ENCODE peak calls at places on chromosomes 11 and 22, in eight cellular contexts. X, V, D, C, Q, G, K and Z are unnamed samples.

GRCh38 chr22:40741116-40741515 is 61.8 kb downstream of the MCHR1 start:
- DNase-seq in X (no peak), V (no peak), D (no peak), C (no peak), Q (no peak), G (no peak), K (no peak), Z (no peak)

GRCh38 chr22:28882545-28882877 is 861 bp upstream of the ZNRF3 start:
- DNase-seq in X (no peak), V (no peak), D (no peak), C (no peak), Q (no peak), G (no peak), K (no peak), Z (no peak)

GRCh38 chr22:44493206-44493605 is 4.8 kb downstream of the RTL6 start:
- DNase-seq in X (no peak), V (no peak), D (no peak), C (no peak), Q (peak), G (no peak), K (no peak), Z (no peak)

GRCh38 chr11:128802358-128802981 is 64.6 kb downstream of the KCNJ1 start:
- DNase-seq in X (no peak), V (peak), D (peak), C (no peak), Q (peak), G (no peak), K (no peak), Z (no peak)

GRCh38 chr11:70397336-70397982 is 870 bp upstream of the CTTN start:
- DNase-seq in X (no peak), V (no peak), D (peak), C (no peak), Q (peak), G (no peak), K (peak), Z (peak)

GRCh38 chr11:104003491-104003890 is 32.9 kb upstream of the DDI1 start:
- DNase-seq in X (no peak), V (no peak), D (no peak), C (no peak), Q (no peak), G (no peak), K (no peak), Z (no peak)

GRCh38 chr11:57405271-57405890 is 14.9 kb upstream of the PRG2 start:
- DNase-seq in X (no peak), V (no peak), D (no peak), C (no peak), Q (no peak), G (no peak), K (no peak), Z (no peak)

GRCh38 chr11:27934830-27935145 is 173.2 kb downstream of the KIF18A start:
- DNase-seq in X (no peak), V (no peak), D (no peak), C (no peak), Q (no peak), G (peak), K (no peak), Z (no peak)

GRCh38 chr11:69292221-69292648 is 1.7 kb upstream of the MYEOV start:
- DNase-seq in X (peak), V (no peak), D (peak), C (peak), Q (no peak), G (peak), K (no peak), Z (peak)

GRCh38 chr11:7896026-7896785 is 34.9 kb downstream of the OR10A6 start:
- DNase-seq in X (no peak), V (no peak), D (no peak), C (no peak), Q (no peak), G (no peak), K (no peak), Z (no peak)

GRCh38 chr11:68050371-68050841 is 11.6 kb downstream of the TCIRG1 start:
- DNase-seq in X (no peak), V (no peak), D (no peak), C (no peak), Q (no peak), G (no peak), K (no peak), Z (no peak)

GRCh38 chr11:816433-816779 is 2.3 kb upstream of the PNPLA2 start:
- DNase-seq in X (no peak), V (no peak), D (no peak), C (no peak), Q (no peak), G (no peak), K (no peak), Z (no peak)